ENCODE peak calls at places on chromosome 16, in four cellular contexts. W is Peyer's patch; Y is effector memory CD4-positive, alpha-beta T cell; Q is lower lobe of right lung. X is an unnamed sample. For H3K9me3, the result is how much of the 10 kb centered on the place peaks cover.

GRCh38 chr16:55622930-55623561 is 32.7 kb upstream of the SLC6A2 start:
- DNase-seq in W (no peak), Q (no peak), Y (no peak), X (no peak)

GRCh38 chr16:65309294-65309850 is 187.5 kb upstream of the CDH11 start:
- DNase-seq in Y (no peak), W (no peak), Q (no peak), X (no peak)

GRCh38 chr16:54288592-54289241 is 2.1 kb upstream of the IRX3 start:
- DNase-seq in W (no peak), Q (no peak), Y (no peak), X (no peak)

GRCh38 chr16:56911771-56912541 is 20.0 kb upstream of the HERPUD1 start:
- DNase-seq in Q (peak), Y (no peak), W (peak), X (no peak)

GRCh38 chr16:82136956-82137818 is 32.8 kb downstream of the MPHOSPH6 start:
- DNase-seq in Q (no peak), W (no peak), Y (no peak), X (no peak)

GRCh38 chr16:10827691-10828341 is 9.2 kb upstream of the TVP23A start:
- DNase-seq in Q (peak), W (peak), Y (no peak), X (no peak)

GRCh38 chr16:8887952-8888560 is 5.9 kb downstream of the LITAFD start:
- DNase-seq in Q (peak), Y (no peak), W (no peak), X (no peak)

GRCh38 chr16:50781043-50781442 is 39.2 kb downstream of the CYLD start:
- DNase-seq in W (no peak), Q (no peak), Y (no peak), X (peak)

GRCh38 chr16:83366228-83366627 is 441.6 kb upstream of the HSBP1 start:
- DNase-seq in W (no peak), Q (no peak), Y (no peak), X (no peak)

GRCh38 chr16:75038036-75038959 is 39.5 kb downstream of the ZNRF1 start:
- DNase-seq in Q (no peak), Y (no peak), W (no peak), X (no peak)

GRCh38 chr16:68792465-68793324 is 50.6 kb upstream of the TANGO6 start:
- DNase-seq in Y (no peak), Q (no peak), W (no peak), X (no peak)

GRCh38 chr16:57185446-57185944 is 344 bp downstream of the PSME3IP1 start:
- DNase-seq in W (no peak), Y (peak), Q (peak), X (peak)

GRCh38 chr16:57509231-57509923 is 23.1 kb upstream of the DOK4 start:
- DNase-seq in Y (no peak), W (no peak), Q (peak), X (no peak)

GRCh38 chr16:25171390-25171789 is 45.4 kb upstream of the AQP8 start:
- DNase-seq in Q (no peak), W (no peak), Y (no peak), X (no peak)

GRCh38 chr16:51624083-51624775 is 473.2 kb upstream of the SALL1 start:
- DNase-seq in W (no peak), Y (no peak), Q (no peak), X (no peak)

GRCh38 chr16:22213801-22214200 is 7.7 kb downstream of the EEF2K start:
- DNase-seq in Y (no peak), Q (no peak), W (no peak), X (no peak)

GRCh38 chr16:70659953-70660671 is 13.8 kb downstream of the IL34 start:
- DNase-seq in Y (no peak), Q (no peak), W (no peak), X (no peak)

GRCh38 chr16:22216191-22216831 is 10.2 kb downstream of the EEF2K start:
- DNase-seq in Y (no peak), W (no peak), Q (no peak), X (no peak)

GRCh38 chr16:83929811-83930555 is 23.1 kb upstream of the OSGIN1 start:
- DNase-seq in W (no peak), Y (no peak), Q (no peak), X (no peak)

GRCh38 chr16:77402118-77402517 is 32.7 kb downstream of the ADAMTS18 start:
- DNase-seq in Y (no peak), Q (no peak), W (no peak), X (no peak)

GRCh38 chr16:12206031-12206748 is 229.7 kb downstream of the SNX29 start:
- DNase-seq in Q (no peak), Y (no peak), W (no peak), X (no peak)

GRCh38 chr16:13036600-13036999 is 135.2 kb downstream of the SHISA9 start:
- DNase-seq in Q (no peak), Y (no peak), W (no peak), X (no peak)

GRCh38 chr16:4846503-4846900 is 586 bp downstream of the GLYR1 start:
- DNase-seq in Y (no peak), W (peak), Q (peak), X (peak)

GRCh38 chr16:58123896-58124600 is 5.1 kb downstream of the CFAP20 start:
- DNase-seq in Y (no peak), W (no peak), Q (no peak), X (no peak)

GRCh38 chr16:84303023-84303422 is 8.3 kb downstream of the WFDC1 start:
- DNase-seq in Q (no peak), W (no peak), Y (no peak), X (no peak)

GRCh38 chr16:79690159-79690558 is 89.6 kb upstream of the MAF start:
- DNase-seq in Y (no peak), Q (no peak), W (no peak), X (no peak)

GRCh38 chr16:24776486-24777220 is 47.2 kb downstream of the TNRC6A start:
- DNase-seq in Y (no peak), W (no peak), Q (no peak), X (no peak)

GRCh38 chr16:81175325-81175891 is 63.1 kb upstream of the BCO1 start:
- DNase-seq in Q (no peak), Y (no peak), W (no peak), X (no peak)

GRCh38 chr16:80997139-80997798 is 9.4 kb downstream of the CMC2 start:
- DNase-seq in Y (no peak), Q (no peak), W (no peak), X (no peak)

GRCh38 chr16:19419691-19420060 is 2.0 kb downstream of the TMC5 start:
- DNase-seq in Q (no peak), W (no peak), Y (no peak), X (no peak)

GRCh38 chr16:86026916-86027315 is 128.0 kb downstream of the IRF8 start:
- DNase-seq in W (no peak), Y (no peak), Q (no peak), X (no peak)
- H3K9me3 ChIP-seq in W (under half), Y (under half), Q (under half), X (under half)

GRCh38 chr16:88975511-88976061 is 1.4 kb downstream of the CBFA2T3 start:
- DNase-seq in W (no peak), Q (no peak), Y (no peak), X (no peak)

GRCh38 chr16:88973415-88974050 is 3.5 kb downstream of the CBFA2T3 start:
- DNase-seq in W (no peak), Y (no peak), Q (no peak), X (no peak)

GRCh38 chr16:88973007-88973410 is 4.0 kb downstream of the CBFA2T3 start:
- DNase-seq in Q (no peak), W (no peak), Y (no peak), X (no peak)

GRCh38 chr16:88974641-88975215 is 2.3 kb downstream of the CBFA2T3 start:
- DNase-seq in Y (no peak), Q (no peak), W (no peak), X (no peak)

GRCh38 chr16:88974080-88974479 is 2.9 kb downstream of the CBFA2T3 start:
- DNase-seq in W (no peak), Q (no peak), Y (no peak), X (no peak)
- H3K9me3 ChIP-seq in W (under half), Q (under half), Y (under half), X (under half)

DNA sequence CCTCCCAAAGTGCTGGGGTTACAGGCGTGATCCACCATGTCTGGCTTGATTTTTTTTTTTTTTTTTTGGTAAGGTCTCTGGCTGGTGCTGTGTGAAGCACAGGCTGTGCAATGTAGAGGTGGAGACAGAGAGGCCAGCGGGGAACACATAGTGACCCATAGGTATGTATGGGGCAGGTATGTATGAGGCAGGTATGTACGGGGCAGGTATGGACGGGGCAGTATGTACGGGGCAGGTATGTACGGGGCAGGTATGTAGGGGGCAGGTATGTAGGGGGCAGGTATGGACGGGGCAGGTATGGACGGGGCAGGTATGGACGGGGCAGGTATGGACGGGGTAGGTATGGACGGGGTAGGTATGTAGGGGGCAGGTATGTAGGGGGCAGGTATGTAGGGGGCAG is 5.0 kb downstream of the RPL3L start:
- DNase-seq in W (no peak), Q (peak), Y (no peak), X (no peak)
- H3K9me3 ChIP-seq in W (under half), Q (under half), Y (under half), X (under half)

GRCh38 chr16:16997349-16997748 is 473.4 kb downstream of the XYLT1 start:
- DNase-seq in Q (no peak), Y (no peak), W (no peak), X (no peak)

GRCh38 chr16:16994831-16995230 is 475.9 kb downstream of the XYLT1 start:
- DNase-seq in Y (no peak), W (no peak), Q (no peak), X (no peak)

GRCh38 chr16:17001471-17001870 is 469.3 kb downstream of the XYLT1 start:
- DNase-seq in Q (no peak), W (no peak), Y (no peak), X (no peak)

GRCh38 chr16:16992986-16993783 is 477.6 kb downstream of the XYLT1 start:
- DNase-seq in Y (no peak), Q (no peak), W (peak), X (no peak)

GRCh38 chr16:16996830-16997229 is 473.9 kb downstream of the XYLT1 start:
- DNase-seq in Y (no peak), Q (no peak), W (no peak), X (no peak)
- H3K9me3 ChIP-seq in Y (under half), Q (under half), W (under half), X (under half)

GRCh38 chr16:48405153-48405552 is 19.9 kb upstream of the SIAH1 start:
- DNase-seq in Y (no peak), W (no peak), Q (no peak), X (no peak)

GRCh38 chr16:48409839-48410610 is 24.8 kb upstream of the SIAH1 start:
- DNase-seq in W (no peak), Y (no peak), Q (peak), X (no peak)

GRCh38 chr16:48408688-48409087 is 23.5 kb upstream of the SIAH1 start:
- DNase-seq in Q (peak), W (no peak), Y (no peak), X (no peak)

GRCh38 chr16:48405907-48406306 is 20.7 kb upstream of the SIAH1 start:
- DNase-seq in W (no peak), Y (no peak), Q (no peak), X (no peak)
- H3K9me3 ChIP-seq in W (under half), Y (under half), Q (under half), X (under half)

GRCh38 chr16:15980329-15980728 is 30.9 kb downstream of the ABCC1 start:
- DNase-seq in Q (no peak), W (no peak), Y (no peak), X (no peak)
- H3K9me3 ChIP-seq in Q (under half), W (under half), Y (under half), X (under half)

DNA sequence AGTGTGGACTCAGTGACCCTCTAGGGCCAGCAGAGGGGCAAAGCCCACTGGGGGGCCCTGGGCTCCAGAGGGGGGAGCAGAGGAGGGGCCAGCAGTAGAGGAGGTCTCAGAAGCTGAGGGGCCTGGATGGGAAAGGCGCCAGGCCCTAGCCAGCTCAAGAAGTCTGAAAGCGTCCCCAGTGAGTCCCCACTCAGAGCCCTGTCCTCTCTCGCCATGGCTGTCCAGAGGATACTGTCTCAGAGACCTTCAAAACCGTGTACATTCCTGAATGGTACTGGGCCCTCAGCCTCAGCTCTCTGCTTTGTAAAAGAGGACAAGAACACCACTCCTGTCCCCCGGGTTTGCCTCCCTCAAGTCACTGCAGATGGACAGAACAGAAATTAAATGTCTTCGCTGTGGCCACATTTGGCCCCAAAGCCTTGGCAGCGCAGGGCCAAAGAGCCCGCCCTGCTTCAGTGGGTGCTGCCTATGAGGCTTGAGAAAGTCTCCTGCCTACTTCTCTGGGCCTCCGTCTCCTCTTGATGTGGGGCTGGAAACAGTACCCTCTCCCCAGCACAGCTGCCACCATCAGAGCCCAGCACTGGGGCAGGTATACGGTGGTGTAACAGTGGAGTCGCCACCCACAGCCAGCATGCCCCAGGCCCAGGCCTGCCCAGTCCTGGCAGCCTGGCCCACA is 3.6 kb upstream of the TPPP3 start:
- DNase-seq in Q (no peak), W (no peak), Y (no peak), X (no peak)
- H3K9me3 ChIP-seq in Q (under half), W (under half), Y (under half), X (under half)

GRCh38 chr16:35690413-35690812 is 2231.0 kb downstream of the TP53TG3F start:
- DNase-seq in Q (no peak), Y (no peak), W (no peak), X (no peak)

GRCh38 chr16:35689764-35690163 is 2230.4 kb downstream of the TP53TG3F start:
- DNase-seq in W (no peak), Q (no peak), Y (no peak), X (no peak)

GRCh38 chr16:35687781-35688180 is 2228.4 kb downstream of the TP53TG3F start:
- DNase-seq in Q (no peak), Y (no peak), W (no peak), X (no peak)

GRCh38 chr16:35691057-35691456 is 2231.6 kb downstream of the TP53TG3F start:
- DNase-seq in W (no peak), Q (no peak), Y (no peak), X (no peak)

GRCh38 chr16:35692824-35693223 is 2233.4 kb downstream of the TP53TG3F start:
- DNase-seq in W (no peak), Q (no peak), Y (no peak), X (no peak)
- H3K9me3 ChIP-seq in W (under half), Q (under half), Y (under half), X (under half)

GRCh38 chr16:3179651-3180050 is 8.4 kb upstream of the OR1F1 start:
- DNase-seq in Y (no peak), W (no peak), Q (peak), X (no peak)

GRCh38 chr16:3186946-3187690 is 886 bp upstream of the OR1F1 start:
- DNase-seq in Q (no peak), W (no peak), Y (no peak), X (no peak)

GRCh38 chr16:3183445-3184139 is 4.4 kb upstream of the OR1F1 start:
- DNase-seq in Q (no peak), W (no peak), Y (no peak), X (no peak)

GRCh38 chr16:3180445-3180878 is 7.5 kb upstream of the OR1F1 start:
- DNase-seq in W (no peak), Q (no peak), Y (no peak), X (no peak)

GRCh38 chr16:3182608-3183444 is 5.2 kb upstream of the OR1F1 start:
- DNase-seq in W (peak), Q (peak), Y (no peak), X (no peak)
- H3K9me3 ChIP-seq in W (under half), Q (under half), Y (under half), X (under half)

GRCh38 chr16:31754998-31755615 is 118.5 kb upstream of the ZNF267 start:
- DNase-seq in W (no peak), Y (no peak), Q (no peak), X (no peak)
- H3K9me3 ChIP-seq in W (half or more), Y (half or more), Q (half or more), X (half or more)